ENCODE peak calls at places on chromosome X, in seven cellular contexts. L is activated CD4-positive, alpha-beta T cell treated with anti-CD3 and anti-CD28 coated beads, Interleukin-2, amount 50 U/mL, for 1 hour; S is activated naive CD8-positive, alpha-beta T cell treated with anti-CD3 and anti-CD28 coated beads, Interleukin-2, amount 50 U/mL, for 24 hours; E is foreskin melanocyte; Z is T follicular helper cell; A is HS-5; H is dorsolateral prefrontal cortex. F is an unnamed sample.

GRCh38 chrX:41076742-41077141 is 8.5 kb upstream of the USP9X start:
- DNase-seq in L (no peak), S (no peak), E (no peak), Z (no peak), A (no peak), H (no peak), F (no peak)

GRCh38 chrX:73818200-73819116 is 255.5 kb downstream of the CHIC1 start:
- DNase-seq in L (no peak), S (no peak), E (no peak), Z (no peak), A (no peak), H (no peak), F (no peak)

GRCh38 chrX:149060921-149061320 is 444.2 kb downstream of the IDS start:
- DNase-seq in L (no peak), S (no peak), E (no peak), Z (no peak), A (no peak), H (no peak), F (no peak)

GRCh38 chrX:3145716-3146115 is 104.4 kb downstream of the ARSF start:
- DNase-seq in L (no peak), S (no peak), E (no peak), Z (no peak), A (no peak), H (no peak), F (no peak)

GRCh38 chrX:12955882-12956703 is 18.8 kb upstream of the TMSB4X start:
- DNase-seq in L (peak), S (peak), E (no peak), Z (peak), A (no peak), H (no peak), F (peak)

GRCh38 chrX:39896951-39897740 is 200.6 kb downstream of the BCOR start:
- DNase-seq in L (no peak), S (no peak), E (no peak), Z (no peak), A (no peak), H (no peak), F (no peak)

GRCh38 chrX:139844163-139844562 is 88.7 kb downstream of the ATP11C start:
- DNase-seq in L (no peak), S (no peak), E (no peak), Z (no peak), A (no peak), H (no peak), F (peak)

GRCh38 chrX:106608016-106608415 is 3.8 kb upstream of the RADX start:
- DNase-seq in L (peak), S (peak), E (no peak), Z (peak), A (no peak), H (no peak), F (peak)

GRCh38 chrX:71143508-71143907 is 1.1 kb upstream of the NLGN3 start:
- DNase-seq in L (no peak), S (no peak), E (no peak), Z (no peak), A (no peak), H (peak), F (no peak)

GRCh38 chrX:149131780-149132179 is 373.3 kb downstream of the IDS start:
- DNase-seq in L (no peak), S (no peak), E (no peak), Z (no peak), A (no peak), H (no peak), F (no peak)

GRCh38 chrX:107675823-107676555 is 47.7 kb downstream of the PRPS1 start:
- DNase-seq in L (no peak), S (no peak), E (no peak), Z (no peak), A (no peak), H (no peak), F (peak)

GRCh38 chrX:76850851-76851250 is 423.3 kb downstream of the MAGEE1 start:
- DNase-seq in L (no peak), S (no peak), E (no peak), Z (no peak), A (no peak), H (no peak), F (peak)

GRCh38 chrX:34578237-34578636 is 78.8 kb downstream of the TMEM47 start:
- DNase-seq in L (no peak), S (no peak), E (peak), Z (no peak), A (no peak), H (no peak), F (peak)

GRCh38 chrX:108297290-108297689 is 140.9 kb downstream of the COL4A6 start:
- DNase-seq in L (no peak), S (no peak), E (no peak), Z (no peak), A (no peak), H (no peak), F (no peak)

GRCh38 chrX:45295587-45295986 is 94.9 kb upstream of the DIPK2B start:
- DNase-seq in L (no peak), S (no peak), E (peak), Z (no peak), A (peak), H (no peak), F (peak)

GRCh38 chrX:150258463-150259430 is 104.4 kb upstream of the MAMLD1 start:
- DNase-seq in L (no peak), S (no peak), E (no peak), Z (no peak), A (no peak), H (no peak), F (no peak)

GRCh38 chrX:27057883-27058282 is 405.3 kb downstream of the PPP4R3C start:
- DNase-seq in L (no peak), S (no peak), E (no peak), Z (no peak), A (no peak), H (no peak), F (no peak)

GRCh38 chrX:107678957-107679740 is 50.8 kb downstream of the PRPS1 start:
- DNase-seq in L (peak), S (peak), E (no peak), Z (peak), A (no peak), H (no peak), F (peak)

GRCh38 chrX:15525664-15526416 is 25.2 kb downstream of the BMX start:
- DNase-seq in L (no peak), S (no peak), E (no peak), Z (no peak), A (no peak), H (no peak), F (peak)

GRCh38 chrX:154484255-154485149 is 1.9 kb downstream of the UBL4A start:
- DNase-seq in L (no peak), S (no peak), E (no peak), Z (no peak), A (no peak), H (no peak), F (peak)

GRCh38 chrX:110743679-110744340 is 51.8 kb downstream of the CHRDL1 start:
- DNase-seq in L (no peak), S (no peak), E (peak), Z (no peak), A (no peak), H (no peak), F (no peak)

GRCh38 chrX:133947022-133947421 is 38.4 kb downstream of the GPC3 start:
- DNase-seq in L (no peak), S (no peak), E (no peak), Z (no peak), A (no peak), H (no peak), F (no peak)

GRCh38 chrX:120452131-120452530 is 17.0 kb downstream of the LAMP2 start:
- DNase-seq in L (no peak), S (no peak), E (no peak), Z (no peak), A (no peak), H (peak), F (peak)

GRCh38 chrX:101906136-101906796 is 25.6 kb downstream of the ZMAT1 start:
- DNase-seq in L (no peak), S (no peak), E (no peak), Z (no peak), A (no peak), H (no peak), F (no peak)

GRCh38 chrX:123835661-123836371 is 24.0 kb upstream of the XIAP start:
- DNase-seq in L (no peak), S (peak), E (no peak), Z (no peak), A (no peak), H (no peak), F (peak)

GRCh38 chrX:131763674-131764073 is 219.8 kb downstream of the OR13H1 start:
- DNase-seq in L (no peak), S (no peak), E (no peak), Z (peak), A (no peak), H (peak), F (peak)

GRCh38 chrX:31572396-31572795 is 500.6 kb upstream of the FTHL17 start:
- DNase-seq in L (no peak), S (no peak), E (no peak), Z (no peak), A (no peak), H (no peak), F (no peak)

GRCh38 chrX:13876652-13877051 is 59.8 kb upstream of the GPM6B start:
- DNase-seq in L (no peak), S (no peak), E (peak), Z (no peak), A (peak), H (no peak), F (no peak)

GRCh38 chrX:40083120-40083978 is 14.4 kb downstream of the BCOR start:
- DNase-seq in L (no peak), S (no peak), E (no peak), Z (no peak), A (no peak), H (no peak), F (peak)

GRCh38 chrX:79176028-79176427 is 31.5 kb downstream of the GPR174 start:
- DNase-seq in L (no peak), S (no peak), E (no peak), Z (no peak), A (no peak), H (no peak), F (no peak)

GRCh38 chrX:148771440-148771839 is 271.0 kb downstream of the AFF2 start:
- DNase-seq in L (no peak), S (no peak), E (no peak), Z (no peak), A (no peak), H (no peak), F (peak)

GRCh38 chrX:37755073-37755472 is 24.8 kb upstream of the CYBB start:
- DNase-seq in L (no peak), S (peak), E (no peak), Z (no peak), A (no peak), H (no peak), F (no peak)

GRCh38 chrX:129239371-129239770 is 283.9 kb downstream of the SMARCA1 start:
- DNase-seq in L (no peak), S (no peak), E (no peak), Z (no peak), A (no peak), H (no peak), F (no peak)

GRCh38 chrX:130216312-130216711 is 44.5 kb downstream of the RAB33A start:
- DNase-seq in L (no peak), S (no peak), E (no peak), Z (no peak), A (no peak), H (no peak), F (no peak)

GRCh38 chrX:27600686-27601085 is 10.5 kb downstream of the DCAF8L2 start:
- DNase-seq in L (no peak), S (no peak), E (no peak), Z (no peak), A (no peak), H (no peak), F (peak)

GRCh38 chrX:154458954-154459829 is 1.1 kb downstream of the PLXNA3 start:
- DNase-seq in L (no peak), S (no peak), E (no peak), Z (no peak), A (no peak), H (no peak), F (peak)

GRCh38 chrX:16558489-16558888 is 91.5 kb upstream of the S100G start:
- DNase-seq in L (no peak), S (no peak), E (no peak), Z (no peak), A (no peak), H (no peak), F (no peak)

GRCh38 chrX:110692876-110693275 is 102.7 kb downstream of the CHRDL1 start:
- DNase-seq in L (no peak), S (no peak), E (no peak), Z (no peak), A (no peak), H (no peak), F (no peak)

GRCh38 chrX:102155806-102156179 is at the start of gene BEX5:
- DNase-seq in L (peak), S (peak), E (peak), Z (peak), A (no peak), H (peak), F (peak)

F was measured in DMS53.